ENCODE peak calls at places on chromosome 16, in six cellular contexts. One of them, this sample, is unnamed. For H3K4me1, the result is how much of the 10 kb centered on the place peaks cover.

GRCh38 chr16:14310519-14310991 is 239.4 kb downstream of the MRTFB start:
- DNase-seq in right atrium auricular region: no peak
- DNase-seq in Peyer's patch: peak
- DNase-seq in upper lobe of right lung: no peak
- DNase-seq in spleen: peak
- DNase-seq in tibial nerve: no peak
- DNase-seq in this sample: no peak

GRCh38 chr16:74275031-74275636 is 21.5 kb upstream of the PSMD7 start:
- DNase-seq in spleen: no peak
- DNase-seq in Peyer's patch: no peak
- DNase-seq in upper lobe of right lung: no peak
- DNase-seq in tibial nerve: no peak
- DNase-seq in right atrium auricular region: no peak
- DNase-seq in this sample: no peak

GRCh38 chr16:23670137-23670776 is 8.4 kb upstream of the PLK1 start:
- DNase-seq in tibial nerve: no peak
- DNase-seq in spleen: no peak
- DNase-seq in Peyer's patch: peak
- DNase-seq in upper lobe of right lung: no peak
- DNase-seq in right atrium auricular region: no peak
- DNase-seq in this sample: no peak

GRCh38 chr16:14240216-14240843 is 169.2 kb downstream of the MRTFB start:
- DNase-seq in spleen: no peak
- DNase-seq in Peyer's patch: no peak
- DNase-seq in right atrium auricular region: no peak
- DNase-seq in tibial nerve: no peak
- DNase-seq in upper lobe of right lung: no peak
- DNase-seq in this sample: no peak

GRCh38 chr16:50371936-50372595 is 3.3 kb upstream of the BRD7 start:
- DNase-seq in Peyer's patch: no peak
- DNase-seq in right atrium auricular region: no peak
- DNase-seq in tibial nerve: no peak
- DNase-seq in upper lobe of right lung: no peak
- DNase-seq in spleen: no peak
- DNase-seq in this sample: no peak

GRCh38 chr16:55643161-55643970 is 12.4 kb upstream of the SLC6A2 start:
- DNase-seq in upper lobe of right lung: no peak
- DNase-seq in tibial nerve: no peak
- DNase-seq in right atrium auricular region: no peak
- DNase-seq in Peyer's patch: no peak
- DNase-seq in spleen: no peak
- DNase-seq in this sample: no peak

GRCh38 chr16:566475-567361 is at the start of gene NHLRC4:
- DNase-seq in spleen: peak
- DNase-seq in right atrium auricular region: peak
- DNase-seq in tibial nerve: peak
- DNase-seq in Peyer's patch: peak
- DNase-seq in upper lobe of right lung: no peak
- DNase-seq in this sample: no peak

GRCh38 chr16:78594191-78594590 is 494.7 kb downstream of the WWOX start:
- DNase-seq in upper lobe of right lung: no peak
- DNase-seq in right atrium auricular region: no peak
- DNase-seq in Peyer's patch: no peak
- DNase-seq in tibial nerve: no peak
- DNase-seq in spleen: no peak
- DNase-seq in this sample: no peak

GRCh38 chr16:54957403-54957802 is 26.7 kb downstream of the IRX5 start:
- DNase-seq in Peyer's patch: no peak
- DNase-seq in right atrium auricular region: no peak
- DNase-seq in tibial nerve: no peak
- DNase-seq in spleen: no peak
- DNase-seq in upper lobe of right lung: no peak
- DNase-seq in this sample: peak

GRCh38 chr16:2505695-2506094 is 8.1 kb upstream of the ATP6V0C start:
- DNase-seq in upper lobe of right lung: no peak
- DNase-seq in tibial nerve: no peak
- DNase-seq in Peyer's patch: no peak
- DNase-seq in spleen: peak
- DNase-seq in right atrium auricular region: no peak
- DNase-seq in this sample: no peak

GRCh38 chr16:2507052-2507678 is 6.6 kb upstream of the ATP6V0C start:
- DNase-seq in Peyer's patch: peak
- DNase-seq in tibial nerve: no peak
- DNase-seq in right atrium auricular region: no peak
- DNase-seq in upper lobe of right lung: peak
- DNase-seq in spleen: peak
- DNase-seq in this sample: no peak

GRCh38 chr16:2511128-2511785 is 2.5 kb upstream of the ATP6V0C start:
- DNase-seq in upper lobe of right lung: peak
- DNase-seq in Peyer's patch: no peak
- DNase-seq in tibial nerve: peak
- DNase-seq in right atrium auricular region: peak
- DNase-seq in spleen: peak
- DNase-seq in this sample: no peak

GRCh38 chr16:2507679-2508064 is 6.1 kb upstream of the ATP6V0C start:
- DNase-seq in Peyer's patch: peak
- DNase-seq in spleen: peak
- DNase-seq in upper lobe of right lung: peak
- DNase-seq in right atrium auricular region: no peak
- DNase-seq in tibial nerve: no peak
- DNase-seq in this sample: no peak

GRCh38 chr16:2508722-2509400 is 4.9 kb upstream of the ATP6V0C start:
- DNase-seq in tibial nerve: no peak
- DNase-seq in upper lobe of right lung: no peak
- DNase-seq in right atrium auricular region: no peak
- DNase-seq in spleen: peak
- DNase-seq in Peyer's patch: no peak
- DNase-seq in this sample: no peak
- H3K4me1 ChIP-seq in tibial nerve: under half
- H3K4me1 ChIP-seq in upper lobe of right lung: under half
- H3K4me1 ChIP-seq in right atrium auricular region: under half
- H3K4me1 ChIP-seq in spleen: half or more
- H3K4me1 ChIP-seq in Peyer's patch: under half
- H3K4me1 ChIP-seq in this sample: under half

DNA sequence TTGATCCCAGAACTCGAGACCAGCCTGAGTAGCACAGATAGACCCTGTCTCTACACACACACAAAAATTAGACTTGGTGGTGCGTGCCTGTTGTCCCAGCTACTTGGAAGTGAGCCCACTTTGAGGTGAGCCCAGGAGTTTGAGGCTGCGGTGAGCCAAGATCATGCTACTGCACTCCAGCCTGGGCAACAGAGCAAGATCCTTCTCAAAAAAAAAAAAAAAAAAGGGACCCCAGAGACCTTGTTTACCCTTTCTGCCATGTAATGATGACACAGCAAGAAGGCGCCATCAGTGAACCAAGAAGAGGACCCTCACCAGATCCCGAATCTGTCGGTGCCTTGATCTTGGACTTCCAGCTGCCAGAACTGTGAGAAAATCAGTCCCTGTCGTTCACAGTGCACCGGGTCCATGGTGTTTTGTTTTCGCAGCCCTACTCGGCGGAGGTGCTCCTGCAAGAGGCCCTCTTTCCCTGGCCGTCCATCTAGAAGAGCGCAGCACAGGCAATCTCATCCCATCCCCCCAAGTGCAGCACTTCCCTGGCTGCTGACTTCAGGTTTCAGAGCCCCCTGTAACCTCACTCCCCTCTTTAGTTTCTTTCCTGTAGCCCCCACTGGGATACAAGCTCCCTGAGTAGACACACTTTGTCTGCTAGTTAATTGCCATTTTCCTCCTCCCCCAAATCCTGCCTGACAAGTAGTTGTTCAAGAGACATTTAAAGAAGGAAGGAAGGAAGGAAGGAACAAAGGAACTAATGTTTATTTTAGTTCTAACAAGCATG is 115.2 kb downstream of the SNX29 start:
- DNase-seq in Peyer's patch: no peak
- DNase-seq in right atrium auricular region: no peak
- DNase-seq in tibial nerve: no peak
- DNase-seq in spleen: peak
- DNase-seq in upper lobe of right lung: peak
- DNase-seq in this sample: no peak
- H3K4me1 ChIP-seq in Peyer's patch: under half
- H3K4me1 ChIP-seq in right atrium auricular region: under half
- H3K4me1 ChIP-seq in tibial nerve: under half
- H3K4me1 ChIP-seq in spleen: half or more
- H3K4me1 ChIP-seq in upper lobe of right lung: half or more
- H3K4me1 ChIP-seq in this sample: under half

GRCh38 chr16:85613609-85614337 is 651 bp downstream of the GSE1 start:
- DNase-seq in Peyer's patch: peak
- DNase-seq in tibial nerve: peak
- DNase-seq in right atrium auricular region: peak
- DNase-seq in upper lobe of right lung: peak
- DNase-seq in spleen: peak
- DNase-seq in this sample: no peak

GRCh38 chr16:85614338-85615013 is 1.4 kb downstream of the GSE1 start:
- DNase-seq in right atrium auricular region: no peak
- DNase-seq in upper lobe of right lung: no peak
- DNase-seq in tibial nerve: no peak
- DNase-seq in Peyer's patch: no peak
- DNase-seq in spleen: peak
- DNase-seq in this sample: no peak

GRCh38 chr16:85616608-85617311 is 3.6 kb downstream of the GSE1 start:
- DNase-seq in tibial nerve: no peak
- DNase-seq in Peyer's patch: peak
- DNase-seq in upper lobe of right lung: peak
- DNase-seq in right atrium auricular region: no peak
- DNase-seq in spleen: peak
- DNase-seq in this sample: no peak

GRCh38 chr16:85615852-85616607 is 2.9 kb downstream of the GSE1 start:
- DNase-seq in upper lobe of right lung: peak
- DNase-seq in right atrium auricular region: peak
- DNase-seq in tibial nerve: peak
- DNase-seq in spleen: peak
- DNase-seq in Peyer's patch: peak
- DNase-seq in this sample: no peak

GRCh38 chr16:85615014-85615851 is 2.1 kb downstream of the GSE1 start:
- DNase-seq in upper lobe of right lung: peak
- DNase-seq in tibial nerve: peak
- DNase-seq in right atrium auricular region: peak
- DNase-seq in spleen: peak
- DNase-seq in Peyer's patch: peak
- DNase-seq in this sample: no peak
- H3K4me1 ChIP-seq in upper lobe of right lung: half or more
- H3K4me1 ChIP-seq in tibial nerve: under half
- H3K4me1 ChIP-seq in right atrium auricular region: under half
- H3K4me1 ChIP-seq in spleen: half or more
- H3K4me1 ChIP-seq in Peyer's patch: under half
- H3K4me1 ChIP-seq in this sample: under half

GRCh38 chr16:81748476-81749198 is 30.5 kb upstream of the PLCG2 start:
- DNase-seq in right atrium auricular region: no peak
- DNase-seq in spleen: no peak
- DNase-seq in Peyer's patch: peak
- DNase-seq in tibial nerve: no peak
- DNase-seq in upper lobe of right lung: no peak
- DNase-seq in this sample: no peak

GRCh38 chr16:81755915-81756644 is 23.0 kb upstream of the PLCG2 start:
- DNase-seq in right atrium auricular region: no peak
- DNase-seq in tibial nerve: no peak
- DNase-seq in spleen: peak
- DNase-seq in Peyer's patch: no peak
- DNase-seq in upper lobe of right lung: no peak
- DNase-seq in this sample: no peak

GRCh38 chr16:81754810-81755209 is 24.3 kb upstream of the PLCG2 start:
- DNase-seq in Peyer's patch: no peak
- DNase-seq in right atrium auricular region: no peak
- DNase-seq in tibial nerve: no peak
- DNase-seq in spleen: no peak
- DNase-seq in upper lobe of right lung: no peak
- DNase-seq in this sample: no peak

GRCh38 chr16:81752225-81752875 is 26.7 kb upstream of the PLCG2 start:
- DNase-seq in right atrium auricular region: peak
- DNase-seq in Peyer's patch: peak
- DNase-seq in upper lobe of right lung: peak
- DNase-seq in tibial nerve: no peak
- DNase-seq in spleen: peak
- DNase-seq in this sample: no peak

GRCh38 chr16:81752876-81753227 is 26.2 kb upstream of the PLCG2 start:
- DNase-seq in upper lobe of right lung: no peak
- DNase-seq in tibial nerve: no peak
- DNase-seq in right atrium auricular region: no peak
- DNase-seq in Peyer's patch: no peak
- DNase-seq in spleen: no peak
- DNase-seq in this sample: no peak
- H3K4me1 ChIP-seq in upper lobe of right lung: under half
- H3K4me1 ChIP-seq in tibial nerve: under half
- H3K4me1 ChIP-seq in right atrium auricular region: under half
- H3K4me1 ChIP-seq in Peyer's patch: under half
- H3K4me1 ChIP-seq in spleen: half or more
- H3K4me1 ChIP-seq in this sample: under half

DNA sequence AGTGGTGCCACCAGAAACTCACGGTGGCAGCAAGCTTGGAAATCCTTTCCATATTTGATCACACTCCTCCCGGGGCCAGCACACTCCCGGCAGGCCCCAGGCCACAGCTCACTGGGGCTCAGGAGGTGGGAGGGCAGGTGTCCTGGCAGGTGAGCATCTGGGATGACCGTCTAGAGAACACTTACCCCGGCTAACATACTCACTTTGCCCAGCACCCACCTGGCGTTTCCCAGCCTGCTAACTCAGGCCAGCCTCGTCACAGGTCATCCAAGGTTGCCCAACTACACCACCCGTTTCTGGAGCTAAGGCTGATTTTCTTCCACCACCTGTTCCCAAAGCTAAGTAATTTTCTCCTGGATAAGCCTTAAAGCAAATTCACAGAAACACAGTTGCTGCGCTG is 24.9 kb downstream of the FBXO31 start:
- DNase-seq in spleen: no peak
- DNase-seq in upper lobe of right lung: no peak
- DNase-seq in tibial nerve: no peak
- DNase-seq in right atrium auricular region: no peak
- DNase-seq in Peyer's patch: no peak
- DNase-seq in this sample: no peak
- H3K4me1 ChIP-seq in spleen: under half
- H3K4me1 ChIP-seq in upper lobe of right lung: under half
- H3K4me1 ChIP-seq in tibial nerve: under half
- H3K4me1 ChIP-seq in right atrium auricular region: under half
- H3K4me1 ChIP-seq in Peyer's patch: under half
- H3K4me1 ChIP-seq in this sample: under half

GRCh38 chr16:27518226-27518625 is 31.5 kb downstream of the GTF3C1 start:
- DNase-seq in Peyer's patch: no peak
- DNase-seq in spleen: no peak
- DNase-seq in upper lobe of right lung: no peak
- DNase-seq in tibial nerve: no peak
- DNase-seq in right atrium auricular region: no peak
- DNase-seq in this sample: no peak
- H3K4me1 ChIP-seq in Peyer's patch: under half
- H3K4me1 ChIP-seq in spleen: under half
- H3K4me1 ChIP-seq in upper lobe of right lung: under half
- H3K4me1 ChIP-seq in tibial nerve: under half
- H3K4me1 ChIP-seq in right atrium auricular region: under half
- H3K4me1 ChIP-seq in this sample: under half

GRCh38 chr16:57481421-57481820 is 4.9 kb downstream of the DOK4 start:
- DNase-seq in Peyer's patch: no peak
- DNase-seq in right atrium auricular region: no peak
- DNase-seq in upper lobe of right lung: no peak
- DNase-seq in spleen: no peak
- DNase-seq in tibial nerve: no peak
- DNase-seq in this sample: no peak
- H3K4me1 ChIP-seq in Peyer's patch: under half
- H3K4me1 ChIP-seq in right atrium auricular region: under half
- H3K4me1 ChIP-seq in upper lobe of right lung: half or more
- H3K4me1 ChIP-seq in spleen: half or more
- H3K4me1 ChIP-seq in tibial nerve: under half
- H3K4me1 ChIP-seq in this sample: under half